ENCODE peak calls at places on chromosome 11, in ten cellular contexts. H is hepatocyte, A is fibroblast of lung, K is upper lobe of left lung, R is PC-3, J is WERI-Rb-1, S is endodermal cell, B is foreskin fibroblast, C is dorsolateral prefrontal cortex, X is tibial nerve. W is an unnamed sample.

GRCh38 chr11:2728663-2729332 is 29.0 kb upstream of the KCNQ1OT1 start:
- DNase-seq in H (no peak), A (no peak), K (no peak), R (no peak), J (no peak), S (no peak), B (no peak), C (peak), X (no peak), W (no peak)

GRCh38 chr11:92409347-92409746 is 184.7 kb downstream of the FAT3 start:
- DNase-seq in H (no peak), A (no peak), K (no peak), R (no peak), J (no peak), S (no peak), B (no peak), C (no peak), X (no peak), W (no peak)

GRCh38 chr11:74072721-74073120 is 63.8 kb upstream of the UCP3 start:
- DNase-seq in H (no peak), A (no peak), K (no peak), R (no peak), J (no peak), S (no peak), B (no peak), C (no peak), X (no peak), W (no peak)

GRCh38 chr11:73875380-73875779 is 1.3 kb downstream of the COA4 start:
- DNase-seq in H (no peak), A (no peak), K (no peak), R (no peak), J (no peak), S (no peak), B (no peak), C (no peak), X (no peak), W (no peak)

GRCh38 chr11:22456993-22457748 is 119.0 kb downstream of the SLC17A6 start:
- DNase-seq in H (no peak), A (no peak), K (peak), R (peak), J (no peak), S (no peak), B (no peak), C (no peak), X (no peak), W (no peak)

GRCh38 chr11:93738647-93739081 is 2.6 kb downstream of the TAF1D start:
- DNase-seq in H (no peak), A (no peak), K (no peak), R (peak), J (no peak), S (no peak), B (no peak), C (no peak), X (no peak), W (peak)

GRCh38 chr11:34204396-34205279 is 99.2 kb downstream of the NAT10 start:
- DNase-seq in H (peak), A (no peak), K (no peak), R (peak), J (no peak), S (no peak), B (no peak), C (no peak), X (no peak), W (no peak)

GRCh38 chr11:20511982-20512381 is 87.4 kb upstream of the SLC6A5 start:
- DNase-seq in H (no peak), A (no peak), K (no peak), R (no peak), J (no peak), S (no peak), B (no peak), C (no peak), X (no peak), W (no peak)

GRCh38 chr11:14273885-14274284 is 85.1 kb downstream of the RRAS2 start:
- DNase-seq in H (no peak), A (peak), K (no peak), R (no peak), J (no peak), S (no peak), B (no peak), C (no peak), X (no peak), W (peak)

GRCh38 chr11:109422755-109423113 is 744 bp downstream of the C11orf87 start:
- DNase-seq in H (no peak), A (peak), K (no peak), R (no peak), J (no peak), S (no peak), B (peak), C (no peak), X (no peak), W (no peak)

GRCh38 chr11:73359341-73359740 is 16.9 kb upstream of the RELT start:
- DNase-seq in H (no peak), A (no peak), K (no peak), R (no peak), J (no peak), S (no peak), B (peak), C (no peak), X (no peak), W (peak)

GRCh38 chr11:14578551-14578956 is 58.4 kb upstream of the PSMA1 start:
- DNase-seq in H (peak), A (peak), K (peak), R (peak), J (no peak), S (no peak), B (peak), C (no peak), X (no peak), W (peak)

GRCh38 chr11:125123947-125124633 is 12.7 kb upstream of the TMEM218 start:
- DNase-seq in H (peak), A (peak), K (peak), R (peak), J (peak), S (peak), B (peak), C (no peak), X (no peak), W (peak)

GRCh38 chr11:29343465-29344333 is 673.1 kb downstream of the KCNA4 start:
- DNase-seq in H (peak), A (peak), K (peak), R (peak), J (peak), S (peak), B (no peak), C (peak), X (peak), W (peak)

GRCh38 chr11:30196400-30197206 is 34.2 kb upstream of the FSHB start:
- DNase-seq in H (peak), A (peak), K (peak), R (peak), J (peak), S (peak), B (peak), C (peak), X (peak), W (peak)

GRCh38 chr11:11980841-11981308 is 27.6 kb downstream of the DKK3 start:
- DNase-seq in H (no peak), A (no peak), K (no peak), R (no peak), J (no peak), S (peak), B (peak), C (no peak), X (no peak), W (peak)

GRCh38 chr11:98099371-98099770 is 921.4 kb upstream of the CNTN5 start:
- DNase-seq in H (no peak), A (no peak), K (no peak), R (no peak), J (no peak), S (no peak), B (no peak), C (no peak), X (no peak), W (no peak)

GRCh38 chr11:5043385-5043784 is 2.9 kb upstream of the OR52J3 start:
- DNase-seq in H (no peak), A (no peak), K (no peak), R (no peak), J (no peak), S (no peak), B (no peak), C (no peak), X (no peak), W (peak)

GRCh38 chr11:82775736-82776346 is 42.2 kb upstream of the FAM181B start:
- DNase-seq in H (peak), A (peak), K (no peak), R (peak), J (peak), S (peak), B (peak), C (no peak), X (no peak), W (peak)

GRCh38 chr11:76197941-76198640 is 8.2 kb downstream of the WNT11 start:
- DNase-seq in H (no peak), A (no peak), K (no peak), R (no peak), J (no peak), S (no peak), B (no peak), C (no peak), X (no peak), W (no peak)

GRCh38 chr11:34978236-34979191 is 62.1 kb downstream of the PDHX start:
- DNase-seq in H (no peak), A (no peak), K (no peak), R (no peak), J (no peak), S (peak), B (no peak), C (no peak), X (no peak), W (no peak)

GRCh38 chr11:44568706-44569473 is 3.4 kb downstream of the CD82 start:
- DNase-seq in H (peak), A (peak), K (peak), R (peak), J (no peak), S (no peak), B (peak), C (no peak), X (peak), W (peak)

GRCh38 chr11:19903620-19904069 is 191.0 kb downstream of the NAV2 start:
- DNase-seq in H (peak), A (peak), K (peak), R (peak), J (peak), S (peak), B (peak), C (peak), X (peak), W (peak)

GRCh38 chr11:35088676-35089075 is 50.3 kb upstream of the CD44 start:
- DNase-seq in H (no peak), A (no peak), K (no peak), R (peak), J (no peak), S (no peak), B (no peak), C (no peak), X (no peak), W (no peak)

DNA sequence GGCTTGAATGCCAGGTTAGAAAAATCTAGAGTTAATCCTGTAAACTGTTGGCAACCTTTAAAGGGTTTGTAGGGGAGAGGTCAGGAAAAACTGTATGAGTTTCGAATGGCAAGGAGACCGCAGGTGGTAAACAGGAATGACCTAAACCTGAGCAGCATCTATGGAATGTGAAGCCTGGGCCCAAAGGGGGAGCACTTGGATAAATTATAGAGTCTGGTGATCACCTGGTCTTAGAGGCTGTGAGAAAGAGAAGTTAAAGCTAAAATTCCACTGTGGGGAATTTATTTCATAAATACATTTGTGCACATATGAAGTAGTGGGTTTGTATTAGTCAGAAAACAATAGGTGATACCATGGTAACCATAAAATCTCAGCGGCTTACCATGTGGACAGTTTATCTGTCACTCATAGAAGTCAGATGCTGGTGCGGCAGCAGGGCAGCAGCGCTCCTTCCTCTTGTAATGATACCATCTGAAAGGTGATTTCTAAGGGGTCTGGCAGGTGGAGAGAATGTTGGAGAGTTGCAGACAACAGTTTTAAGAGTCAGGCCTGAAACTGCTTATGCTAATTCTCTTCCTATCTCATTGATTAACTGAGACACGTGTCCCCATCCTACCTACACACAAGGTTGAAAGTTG is 1104.4 kb upstream of the CCDC90B start:
- DNase-seq in H (peak), A (no peak), K (no peak), R (peak), J (peak), S (peak), B (no peak), C (no peak), X (no peak), W (peak)
- TF ChIP-seq CTCF in H (no peak), A (no peak), K (no peak), R (peak), J (peak), S (peak), B (no peak), C (no peak), X (no peak), W (no peak)

DNA sequence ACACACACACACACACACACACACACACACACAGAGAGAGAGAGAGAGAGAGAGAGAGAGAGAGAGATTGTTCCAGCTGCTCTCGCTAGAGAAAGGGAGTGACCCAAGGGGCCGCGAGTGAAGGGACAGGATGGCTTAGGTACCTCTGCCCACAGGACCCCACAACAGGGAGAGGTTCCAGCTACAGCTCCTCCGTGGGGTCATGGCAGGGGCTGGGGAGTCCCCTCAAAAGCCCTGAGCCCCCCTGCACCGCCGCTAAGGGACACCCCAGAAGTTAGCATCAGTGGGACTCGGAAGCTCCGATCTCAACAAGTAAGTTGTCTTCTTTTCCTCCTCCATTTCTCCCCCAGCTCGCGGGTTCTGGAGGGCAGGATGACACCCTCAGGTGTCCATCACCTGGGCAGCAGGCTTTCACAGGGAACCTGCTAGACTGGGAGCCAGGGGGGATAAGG is 280 bp downstream of the KCNJ5 start:
- DNase-seq in H (no peak), A (peak), K (no peak), R (no peak), J (no peak), S (peak), B (no peak), C (no peak), X (no peak), W (no peak)
- H3K4me3 ChIP-seq in H (no peak), A (no peak), K (peak), R (no peak), J (no peak), S (peak), B (peak), C (peak), X (no peak), W (no peak)

GRCh38 chr11:61776561-61777075 is 15.8 kb downstream of the TMEM258 start:
- DNase-seq in H (peak), A (peak), K (peak), R (peak), J (peak), S (peak), B (peak), C (peak), X (no peak), W (peak)
- TF ChIP-seq CTCF in H (peak), A (peak), K (peak), R (peak), J (peak), S (peak), B (peak), C (peak), X (peak), W (peak)

DNA sequence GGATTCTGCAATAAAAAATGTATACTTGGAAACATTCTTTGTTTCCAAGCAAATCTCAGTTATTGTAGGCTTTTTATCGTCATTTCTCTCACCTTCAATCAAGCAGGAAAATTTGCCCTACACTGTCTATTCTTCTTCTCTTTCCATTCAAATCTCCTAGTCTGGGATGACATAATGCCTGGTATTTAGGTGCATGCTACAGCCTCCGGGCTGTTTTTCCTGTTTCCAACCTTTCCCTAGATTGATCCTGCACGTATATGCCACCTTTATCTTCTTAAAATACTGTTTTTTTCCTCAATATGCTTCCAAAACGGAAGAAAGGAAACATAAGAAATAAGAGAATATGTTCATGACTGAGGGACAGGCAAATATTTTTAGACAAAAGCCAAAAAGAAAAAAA is 249.1 kb upstream of the UBASH3B start:
- DNase-seq in H (no peak), A (no peak), K (no peak), R (no peak), J (no peak), S (no peak), B (no peak), C (no peak), X (no peak), W (no peak)
- H3K4me3 ChIP-seq in H (no peak), A (no peak), K (no peak), R (no peak), J (no peak), S (no peak), B (no peak), C (no peak), X (no peak), W (no peak)

GRCh38 chr11:101913631-101914030 is 1.2 kb upstream of the CEP126 start:
- DNase-seq in H (no peak), A (no peak), K (no peak), R (no peak), J (no peak), S (no peak), B (no peak), C (no peak), X (no peak), W (no peak)

GRCh38 chr11:101915811-101916291 is 471 bp downstream of the ANGPTL5 start:
- DNase-seq in H (peak), A (peak), K (no peak), R (peak), J (no peak), S (no peak), B (peak), C (no peak), X (no peak), W (peak)

GRCh38 chr11:101914349-101914736 is 467 bp upstream of the CEP126 start:
- DNase-seq in H (peak), A (peak), K (no peak), R (peak), J (no peak), S (no peak), B (peak), C (no peak), X (no peak), W (peak)

GRCh38 chr11:101916422-101916821 is at the start of gene ANGPTL5:
- DNase-seq in H (no peak), A (no peak), K (no peak), R (no peak), J (no peak), S (no peak), B (no peak), C (no peak), X (no peak), W (no peak)

GRCh38 chr11:101914737-101915426 is at the start of gene CEP126:
- DNase-seq in H (peak), A (peak), K (peak), R (peak), J (peak), S (peak), B (peak), C (peak), X (peak), W (peak)
- TF ChIP-seq CTCF in H (peak), A (peak), K (peak), R (peak), J (peak), S (peak), B (peak), C (peak), X (peak), W (peak)

DNA sequence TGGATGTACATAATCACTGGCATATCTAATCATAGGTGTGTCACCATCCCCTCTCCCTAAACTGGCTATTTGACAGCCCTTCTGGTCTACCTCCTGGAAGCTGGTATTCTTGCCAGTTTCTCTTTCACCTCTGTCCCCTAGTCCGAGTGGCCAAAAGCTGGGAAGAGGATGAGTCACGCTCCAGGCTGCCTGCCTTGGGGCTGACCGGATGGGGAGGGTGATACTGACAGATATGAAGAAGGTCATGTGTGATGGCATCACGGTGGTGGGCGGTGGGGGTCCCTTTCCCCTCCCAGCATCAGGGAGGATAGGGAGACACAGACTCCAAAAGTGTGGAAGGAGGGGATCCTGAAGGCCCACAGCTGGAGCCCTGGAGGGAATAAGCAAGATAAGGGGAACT is 4.8 kb downstream of the OAF start:
- DNase-seq in H (no peak), A (peak), K (no peak), R (peak), J (no peak), S (no peak), B (peak), C (no peak), X (no peak), W (peak)
- H3K4me3 ChIP-seq in H (no peak), A (no peak), K (no peak), R (no peak), J (no peak), S (no peak), B (no peak), C (no peak), X (no peak), W (no peak)

GRCh38 chr11:50278756-50279155 is 246.1 kb downstream of the OR4C45 start:
- DNase-seq in H (no peak), A (no peak), K (no peak), R (no peak), J (no peak), S (no peak), B (no peak), C (no peak), X (no peak), W (no peak)
- TF ChIP-seq CTCF in H (no peak), A (no peak), K (no peak), R (no peak), J (no peak), S (no peak), B (no peak), C (no peak), X (no peak), W (no peak)

DNA sequence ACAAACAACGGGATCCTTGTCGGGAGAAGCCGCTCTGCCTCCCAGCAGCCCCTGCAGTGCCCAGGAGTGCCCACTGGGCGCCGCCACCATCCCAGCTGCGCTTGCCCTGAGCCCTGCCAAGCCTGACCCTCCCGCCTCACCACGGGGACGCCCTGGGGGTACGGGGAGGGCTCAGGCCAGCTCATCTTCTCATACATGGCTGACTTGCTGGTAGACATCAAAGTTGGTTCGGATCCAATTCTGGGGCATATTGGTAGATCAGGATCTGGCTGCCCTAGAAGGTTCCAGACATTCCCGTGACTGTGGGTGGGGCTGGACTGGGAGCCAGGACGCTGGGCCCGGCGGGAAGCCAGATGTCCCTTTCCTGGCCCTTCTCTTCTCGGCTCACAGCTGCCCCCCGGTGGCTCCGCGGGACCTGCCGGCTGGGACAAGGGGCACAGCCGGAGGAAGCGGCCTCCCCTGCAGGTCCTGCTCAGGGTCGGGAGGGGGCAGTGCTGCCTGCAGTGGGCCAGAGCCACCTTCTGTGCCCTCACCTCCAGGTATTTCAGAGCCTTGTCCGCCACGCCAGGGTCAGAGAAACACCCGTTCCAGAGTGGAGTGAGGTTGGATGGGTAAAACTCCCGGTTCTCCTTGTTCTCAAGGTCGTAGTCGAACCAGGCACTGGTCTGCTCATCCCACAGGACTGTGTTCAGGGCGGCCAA is 10.6 kb upstream of the TREH start:
- DNase-seq in H (peak), A (peak), K (peak), R (peak), J (peak), S (peak), B (peak), C (peak), X (peak), W (peak)
- H3K4me3 ChIP-seq in H (no peak), A (peak), K (peak), R (peak), J (peak), S (peak), B (peak), C (peak), X (peak), W (peak)